ENCODE peak calls at places on chromosomes 13 and 19, in nine cellular contexts. J is Ammon's horn; Y is AG09309; L is breast epithelium; Z is T-cell; Q is GOT3; F is kidney epithelial cell; I is NCI-H1092; R is activated naive CD8-positive, alpha-beta T cell treated with anti-CD3 and anti-CD28 coated beads, Interleukin-2, amount 50 U/mL, for 24 hours. M is an unnamed sample.

GRCh38 chr13:94706854-94707399 is 5.4 kb downstream of the SOX21 start:
- DNase-seq in I (peak), Q (no peak), L (no peak), Z (no peak), Y (no peak), R (no peak), J (peak), F (no peak), M (peak)

GRCh38 chr13:64371461-64371860 is 2858.7 kb downstream of the PCDH9 start:
- DNase-seq in F (no peak), I (no peak), R (no peak), J (no peak), Z (no peak), L (no peak), Q (no peak), Y (no peak), M (no peak)

GRCh38 chr19:45406957-45407375 is 522 bp downstream of the POLR1G start:
- DNase-seq in F (no peak), R (no peak), J (no peak), I (no peak), Q (no peak), L (no peak), Z (no peak), Y (no peak), M (no peak)

GRCh38 chr19:35986664-35987570 is 8.1 kb upstream of the SDHAF1 start:
- DNase-seq in L (no peak), R (peak), Y (no peak), Z (no peak), I (peak), J (peak), F (no peak), Q (no peak), M (peak)

GRCh38 chr13:73273737-73274136 is 214.9 kb downstream of the KLF5 start:
- DNase-seq in Y (peak), L (no peak), Z (no peak), J (no peak), I (no peak), R (no peak), F (peak), Q (no peak), M (no peak)

GRCh38 chr13:98470920-98471319 is 106.0 kb downstream of the STK24 start:
- DNase-seq in F (no peak), Z (no peak), L (no peak), I (no peak), Q (no peak), R (no peak), J (no peak), Y (no peak), M (no peak)

GRCh38 chr19:13729859-13730258 is 34.5 kb upstream of the MRI1 start:
- DNase-seq in Y (no peak), L (no peak), Q (no peak), I (no peak), R (no peak), J (no peak), Z (no peak), F (no peak), M (no peak)

GRCh38 chr13:101398191-101398590 is 18.1 kb downstream of the NALCN start:
- DNase-seq in J (no peak), I (no peak), F (no peak), Z (no peak), L (no peak), R (no peak), Q (no peak), Y (no peak), M (no peak)